ENCODE peak calls at places on chromosomes 13 and 19, in five cellular contexts. T is breast epithelium; W is stimulated activated naive CD4-positive, alpha-beta T cell; G is hepatic stellate cell; I is GM04504. A is an unnamed sample.

GRCh38 chr13:36082396-36082795 is 48.8 kb downstream of the DCLK1 start:
- DNase-seq in T (no peak), W (no peak), G (no peak), I (no peak), A (no peak)

GRCh38 chr19:7905298-7905697 is 1.6 kb downstream of the MAP2K7 start:
- DNase-seq in T (no peak), W (no peak), G (no peak), I (no peak), A (no peak)

GRCh38 chr19:10508707-10509106 is 5.6 kb upstream of the KEAP1 start:
- DNase-seq in T (no peak), W (no peak), G (no peak), I (no peak), A (no peak)

GRCh38 chr13:44416297-44416696 is 42.7 kb downstream of the SERP2 start:
- DNase-seq in T (no peak), W (no peak), G (no peak), I (no peak), A (no peak)

GRCh38 chr13:52348983-52349780 is 56.8 kb downstream of the THSD1 start:
- DNase-seq in T (no peak), W (no peak), G (peak), I (peak), A (no peak)

GRCh38 chr13:49664606-49665005 is 26.7 kb downstream of the EBPL start:
- DNase-seq in T (no peak), W (no peak), G (no peak), I (no peak), A (no peak)

GRCh38 chr19:43527860-43528622 is 1.0 kb upstream of the ETHE1 start:
- DNase-seq in T (peak), W (no peak), G (no peak), I (no peak), A (no peak)

GRCh38 chr19:9953802-9954542 is 17.7 kb upstream of the OLFM2 start:
- DNase-seq in T (no peak), W (no peak), G (no peak), I (no peak), A (no peak)

GRCh38 chr13:113802090-113802531 is 43.1 kb downstream of the TMEM255B start:
- DNase-seq in T (no peak), W (no peak), G (peak), I (peak), A (no peak)

GRCh38 chr19:13234518-13234917 is 84.3 kb downstream of the IER2 start:
- DNase-seq in T (no peak), W (peak), G (peak), I (peak), A (peak)